ENCODE peak calls at places on chromosome 1, in nine cellular contexts. Z is Peyer's patch; C is GM23248; O is aorta; I is lower lobe of right lung; W is upper lobe of right lung; E is HCT116; F is IMR-90; X is CD8-positive, alpha-beta memory T cell. G is an unnamed sample.

GRCh38 chr1:189962171-189962570 is 515.5 kb downstream of the BRINP3 start:
- DNase-seq in Z (no peak), C (peak; percentile 6), O (no peak), I (no peak), W (no peak), E (no peak), F (peak; percentile 90), X (no peak), G (no peak)

GRCh38 chr1:165215676-165216075 is 140.8 kb downstream of the LMX1A start:
- DNase-seq in Z (no peak), C (no peak), O (no peak), I (no peak), W (no peak), E (no peak), F (no peak), X (no peak), G (no peak)

GRCh38 chr1:212635141-212635601 is 26.6 kb downstream of the ATF3 start:
- DNase-seq in Z (no peak), C (no peak), O (no peak), I (no peak), W (peak; percentile 68), E (no peak), F (peak; percentile 74), X (no peak), G (no peak)

GRCh38 chr1:47769279-47769678 is 227.9 kb downstream of the TRABD2B start:
- DNase-seq in Z (no peak), C (no peak), O (no peak), I (no peak), W (no peak), E (no peak), F (no peak), X (no peak), G (peak; percentile 32)

GRCh38 chr1:179121159-179121938 is 39.5 kb downstream of the TOR3A start:
- DNase-seq in Z (peak; percentile 29), C (peak; percentile 72), O (no peak), I (no peak), W (no peak), E (peak; percentile 28), F (peak; percentile 62), X (no peak), G (no peak)

GRCh38 chr1:77899647-77900320 is 11.4 kb downstream of the NEXN start:
- DNase-seq in Z (no peak), C (no peak), O (no peak), I (no peak), W (no peak), E (no peak), F (peak; percentile 22), X (no peak), G (no peak)

GRCh38 chr1:66494488-66494887 is 39.5 kb upstream of the SGIP1 start:
- DNase-seq in Z (no peak), C (no peak), O (no peak), I (no peak), W (no peak), E (no peak), F (no peak), X (no peak), G (no peak)

GRCh38 chr1:193538004-193538355 is 351.6 kb upstream of the B3GALT2 start:
- DNase-seq in Z (no peak), C (no peak), O (no peak), I (no peak), W (no peak), E (no peak), F (no peak), X (no peak), G (no peak)

GRCh38 chr1:155192346-155193274 is 15.1 kb downstream of the THBS3 start:
- DNase-seq in Z (peak; percentile 49), C (no peak), O (no peak), I (peak; percentile 88), W (peak; percentile 91), E (no peak), F (no peak), X (peak; percentile 9), G (peak; percentile 95)

GRCh38 chr1:155522069-155522468 is 40.5 kb downstream of the ASH1L start:
- DNase-seq in Z (no peak), C (peak; percentile 41), O (no peak), I (no peak), W (no peak), E (no peak), F (no peak), X (no peak), G (no peak)

GRCh38 chr1:228445867-228446584 is 29.4 kb upstream of the TRIM17 start:
- DNase-seq in Z (peak; percentile 32), C (peak; percentile 70), O (peak; percentile 71), I (no peak), W (no peak), E (no peak), F (peak; percentile 56), X (no peak), G (no peak)

GRCh38 chr1:183719289-183719688 is 66.2 kb upstream of the APOBEC4 start:
- DNase-seq in Z (no peak), C (no peak), O (no peak), I (no peak), W (no peak), E (no peak), F (no peak), X (no peak), G (no peak)

GRCh38 chr1:226279498-226279897 is 29.5 kb downstream of the LIN9 start:
- DNase-seq in Z (no peak), C (no peak), O (no peak), I (no peak), W (no peak), E (no peak), F (no peak), X (no peak), G (no peak)

GRCh38 chr1:205071028-205071409 is 13.2 kb downstream of the TMEM81 start:
- DNase-seq in Z (no peak), C (no peak), O (no peak), I (no peak), W (peak; percentile 31), E (no peak), F (no peak), X (no peak), G (no peak)

GRCh38 chr1:40628903-40629292 is 36.6 kb downstream of the RIMS3 start:
- DNase-seq in Z (no peak), C (no peak), O (no peak), I (no peak), W (peak; percentile 13), E (no peak), F (no peak), X (no peak), G (no peak)
- H3K27ac ChIP-seq in Z (no peak overlapping the region), C (no peak overlapping the region), O (no peak overlapping the region), I (no peak overlapping the region), W (no peak overlapping the region), E (no peak overlapping the region), F (no peak overlapping the region), X (no peak overlapping the region), G (no peak overlapping the region)

GRCh38 chr1:18917071-18917799 is 14.9 kb upstream of the ALDH4A1 start:
- DNase-seq in Z (no peak), C (no peak), O (no peak), I (no peak), W (no peak), E (no peak), F (no peak), X (no peak), G (no peak)
- H3K36me3 ChIP-seq in Z (no peaks in the 10 kb centered on the region), C (peaks cover 4% of the 10 kb centered on the region), O (no peaks in the 10 kb centered on the region), I (peaks cover 42% of the 10 kb centered on the region), W (peaks cover 7% of the 10 kb centered on the region), E (peaks cover 2% of the 10 kb centered on the region), F (peaks cover 9% of the 10 kb centered on the region), X (peaks cover 23% of the 10 kb centered on the region), G (peaks cover 8% of the 10 kb centered on the region)

DNA sequence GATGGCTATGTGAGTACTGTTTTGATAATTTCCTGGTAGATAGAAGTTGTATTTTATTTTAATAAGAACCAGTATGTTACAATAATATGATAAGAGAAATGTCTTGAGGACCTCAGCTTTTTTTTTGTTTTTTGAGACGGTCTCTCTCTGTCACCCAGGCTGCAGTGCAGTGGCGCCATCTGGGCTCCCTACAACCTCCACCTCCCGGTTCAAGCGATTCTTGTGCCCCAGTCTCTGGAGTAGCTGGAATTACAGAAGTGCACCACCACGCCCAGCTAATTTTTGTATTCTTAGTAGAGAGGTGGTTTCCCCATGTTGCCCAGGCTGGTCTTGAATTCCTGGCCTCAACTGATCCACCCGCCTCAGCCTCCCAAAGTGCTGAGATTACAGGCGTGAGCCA is 968.1 kb upstream of the ADGRL4 start:
- DNase-seq in Z (no peak), C (no peak), O (no peak), I (no peak), W (no peak), E (no peak), F (no peak), X (no peak), G (peak; percentile 19)
- H3K4me1 ChIP-seq in Z (no peaks in the 10 kb centered on the region), C (no peaks in the 10 kb centered on the region), O (no peaks in the 10 kb centered on the region), I (no peaks in the 10 kb centered on the region), W (no peaks in the 10 kb centered on the region), E (no peaks in the 10 kb centered on the region), F (no peaks in the 10 kb centered on the region), X (no peaks in the 10 kb centered on the region), G (no peaks in the 10 kb centered on the region)

GRCh38 chr1:147509786-147510360 is 31.4 kb upstream of the BCL9 start:
- DNase-seq in Z (no peak), C (no peak), O (no peak), I (no peak), W (no peak), E (no peak), F (no peak), X (no peak), G (no peak)

GRCh38 chr1:147502760-147503159 is 38.5 kb upstream of the BCL9 start:
- DNase-seq in Z (no peak), C (no peak), O (no peak), I (no peak), W (no peak), E (no peak), F (no peak), X (no peak), G (no peak)

GRCh38 chr1:147500309-147500839 is 40.9 kb upstream of the BCL9 start:
- DNase-seq in Z (no peak), C (no peak), O (no peak), I (no peak), W (no peak), E (no peak), F (no peak), X (no peak), G (no peak)

GRCh38 chr1:147504801-147505303 is 36.4 kb upstream of the BCL9 start:
- DNase-seq in Z (no peak), C (peak; percentile 50), O (no peak), I (no peak), W (no peak), E (no peak), F (peak; percentile 15), X (no peak), G (no peak)
- H3K27ac ChIP-seq in Z (no peak overlapping the region), C (no peak overlapping the region), O (no peak overlapping the region), I (no peak overlapping the region), W (no peak overlapping the region), E (no peak overlapping the region), F (no peak overlapping the region), X (no peak overlapping the region), G (no peak overlapping the region)

DNA sequence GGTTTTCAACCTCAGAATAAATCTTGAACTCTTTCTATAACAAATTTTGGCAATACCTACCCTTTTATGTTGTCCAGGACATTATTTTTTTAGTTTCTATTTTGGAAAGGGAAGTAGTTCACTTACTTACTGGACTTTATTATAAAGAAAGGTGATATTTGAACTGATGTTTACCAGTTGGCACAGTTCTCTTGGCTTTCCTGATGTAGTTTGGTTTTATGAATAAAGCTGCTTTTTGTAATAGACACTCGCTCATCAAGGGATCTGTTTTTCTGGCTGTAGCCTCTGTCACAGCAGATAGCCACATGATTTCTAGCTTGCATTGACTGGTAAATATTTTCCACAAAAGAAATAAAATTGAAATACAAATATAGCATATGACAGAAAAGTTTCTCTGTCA is 40.9 kb upstream of the METTL18 start:
- DNase-seq in Z (no peak), C (no peak), O (no peak), I (no peak), W (no peak), E (no peak), F (no peak), X (no peak), G (no peak)
- H3K36me3 ChIP-seq in Z (no peaks in the 10 kb centered on the region), C (peaks cover 14% of the 10 kb centered on the region), O (no peaks in the 10 kb centered on the region), I (peaks cover 19% of the 10 kb centered on the region), W (peaks cover 16% of the 10 kb centered on the region), E (peaks cover 5% of the 10 kb centered on the region), F (no peaks in the 10 kb centered on the region), X (no peaks in the 10 kb centered on the region), G (no peaks in the 10 kb centered on the region)

G was measured in kidney.